ENCODE peak calls at places on chromosomes 12 and 14, in nine cellular contexts. I is body of pancreas, L is lower leg skin, J is K562, W is right lobe of liver, F is tibial nerve, P is gastrocnemius medialis, U is ovary, Z is upper lobe of left lung. H is an unnamed sample.

GRCh38 chr12:49231881-49232650 is 32.8 kb upstream of the TUBA1C start:
- DNase-seq in I (no peak), L (no peak), J (no peak), W (no peak), F (no peak), P (no peak), U (no peak), Z (no peak), H (no peak)

GRCh38 chr14:99040711-99041110 is 231.3 kb downstream of the BCL11B start:
- DNase-seq in I (no peak), L (peak), J (no peak), W (peak), F (no peak), P (no peak), U (no peak), Z (no peak), H (no peak)

GRCh38 chr12:608413-608812 is 54.8 kb downstream of the NINJ2 start:
- DNase-seq in I (no peak), L (no peak), J (no peak), W (peak), F (no peak), P (no peak), U (no peak), Z (no peak), H (no peak)

GRCh38 chr12:124520258-124520657 is 47.2 kb downstream of the NCOR2 start:
- DNase-seq in I (peak), L (no peak), J (no peak), W (peak), F (no peak), P (no peak), U (no peak), Z (peak), H (peak)

GRCh38 chr14:50999726-51000125 is 55.4 kb upstream of the PYGL start:
- DNase-seq in I (no peak), L (no peak), J (no peak), W (no peak), F (no peak), P (no peak), U (no peak), Z (no peak), H (no peak)

GRCh38 chr14:85528080-85528881 is 1.7 kb upstream of the FLRT2 start:
- DNase-seq in I (peak), L (no peak), J (no peak), W (no peak), F (no peak), P (peak), U (peak), Z (no peak), H (no peak)

GRCh38 chr14:28407931-28408330 is 358.7 kb upstream of the FOXG1 start:
- DNase-seq in I (no peak), L (no peak), J (no peak), W (no peak), F (no peak), P (no peak), U (no peak), Z (no peak), H (no peak)

GRCh38 chr12:75638792-75639191 is 127.4 kb upstream of the KRR1 start:
- DNase-seq in I (no peak), L (no peak), J (no peak), W (no peak), F (no peak), P (no peak), U (no peak), Z (no peak), H (no peak)

GRCh38 chr12:88391556-88391955 is 188.7 kb downstream of the KITLG start:
- DNase-seq in I (no peak), L (no peak), J (no peak), W (no peak), F (no peak), P (no peak), U (no peak), Z (no peak), H (no peak)

GRCh38 chr12:10943167-10943566 is 4.1 kb upstream of the TAS2R14 start:
- DNase-seq in I (no peak), L (no peak), J (no peak), W (no peak), F (no peak), P (no peak), U (no peak), Z (no peak), H (no peak)

GRCh38 chr14:93712838-93713724 is 75.2 kb downstream of the PRIMA1 start:
- DNase-seq in I (no peak), L (no peak), J (no peak), W (no peak), F (no peak), P (no peak), U (no peak), Z (no peak), H (no peak)

GRCh38 chr12:131511391-131511802 is 199.5 kb upstream of the SFSWAP start:
- DNase-seq in I (no peak), L (peak), J (no peak), W (no peak), F (no peak), P (no peak), U (no peak), Z (peak), H (peak)
- TF ChIP-seq POLR2A in I (no peak), L (no peak), J (no peak), W (no peak), F (no peak), P (no peak), U (no peak), Z (no peak), H (no peak)

DNA sequence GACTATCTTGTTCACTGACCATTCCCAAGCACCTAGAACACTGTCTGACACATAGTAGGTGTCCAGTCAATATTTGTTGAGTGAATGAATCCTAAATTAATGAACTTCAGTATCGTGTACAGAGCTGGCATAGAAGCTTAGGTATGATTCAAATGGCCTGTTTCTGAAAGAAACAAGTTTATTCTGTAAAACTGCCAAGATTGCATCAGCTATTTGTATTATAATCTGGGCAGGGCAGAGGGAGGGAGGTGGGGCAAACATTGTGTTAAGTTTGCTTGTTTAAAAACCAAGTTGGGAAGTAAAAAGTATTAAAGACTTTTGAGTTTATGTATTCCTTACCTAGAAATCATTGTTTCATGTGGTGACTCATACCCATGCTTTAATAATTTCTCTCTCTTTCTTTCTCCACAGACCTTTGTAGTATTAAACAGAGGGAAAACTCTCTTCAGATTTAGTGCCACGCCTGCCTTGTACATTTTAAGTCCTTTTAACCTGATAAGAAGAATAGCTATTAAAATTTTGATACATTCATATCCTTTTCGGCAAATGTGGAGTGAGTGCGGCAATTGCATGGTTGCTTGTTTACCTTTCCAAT is 92.8 kb downstream of the SCN8A start:
- DNase-seq in I (peak), L (no peak), J (no peak), W (peak), F (no peak), P (no peak), U (no peak), Z (no peak), H (peak)
- H3K4me3 ChIP-seq in I (no peak), L (no peak), J (no peak), W (no peak), F (no peak), P (no peak), U (no peak), Z (no peak), H (no peak)

GRCh38 chr14:49688701-49689030 is 652 bp upstream of the POLE2 start:
- DNase-seq in I (no peak), L (no peak), J (no peak), W (no peak), F (no peak), P (no peak), U (no peak), Z (no peak), H (no peak)

GRCh38 chr14:49692191-49692757 is 646 bp upstream of the KLHDC1 start:
- DNase-seq in I (no peak), L (no peak), J (no peak), W (no peak), F (no peak), P (no peak), U (no peak), Z (no peak), H (no peak)

GRCh38 chr14:49686425-49686824 is 1.6 kb downstream of the POLE2 start:
- DNase-seq in I (no peak), L (no peak), J (no peak), W (no peak), F (no peak), P (no peak), U (no peak), Z (no peak), H (no peak)

GRCh38 chr14:49691031-49691430 is 1.9 kb upstream of the KLHDC1 start:
- DNase-seq in I (no peak), L (no peak), J (peak), W (no peak), F (no peak), P (no peak), U (no peak), Z (no peak), H (no peak)

GRCh38 chr14:49687942-49688700 is at the start of gene POLE2:
- DNase-seq in I (peak), L (peak), J (peak), W (peak), F (peak), P (peak), U (peak), Z (peak), H (peak)
- TF ChIP-seq POLR2A in I (peak), L (no peak), J (peak), W (peak), F (no peak), P (no peak), U (no peak), Z (no peak), H (peak)

GRCh38 chr14:26794731-26795130 is 196.9 kb upstream of the NOVA1 start:
- DNase-seq in I (no peak), L (no peak), J (no peak), W (no peak), F (no peak), P (no peak), U (no peak), Z (no peak), H (no peak)
- H3K4me3 ChIP-seq in I (no peak), L (no peak), J (no peak), W (no peak), F (no peak), P (no peak), U (no peak), Z (no peak), H (no peak)

GRCh38 chr12:111406474-111407370 is 999 bp downstream of the SH2B3 start:
- DNase-seq in I (no peak), L (no peak), J (no peak), W (no peak), F (no peak), P (no peak), U (no peak), Z (peak), H (no peak)

GRCh38 chr12:111404362-111405148 is 1.2 kb upstream of the SH2B3 start:
- DNase-seq in I (peak), L (no peak), J (peak), W (no peak), F (no peak), P (no peak), U (no peak), Z (peak), H (no peak)

GRCh38 chr12:111407371-111408115 is 1.8 kb downstream of the SH2B3 start:
- DNase-seq in I (no peak), L (no peak), J (no peak), W (no peak), F (no peak), P (no peak), U (no peak), Z (no peak), H (no peak)

GRCh38 chr12:111405856-111406473 is at the start of gene SH2B3:
- DNase-seq in I (no peak), L (peak), J (peak), W (no peak), F (no peak), P (no peak), U (no peak), Z (no peak), H (no peak)

GRCh38 chr12:111405149-111405855 is 421 bp upstream of the SH2B3 start:
- DNase-seq in I (peak), L (peak), J (peak), W (peak), F (peak), P (peak), U (peak), Z (peak), H (peak)
- TF ChIP-seq POLR2A in I (peak), L (no peak), J (peak), W (peak), F (peak), P (no peak), U (peak), Z (no peak), H (peak)

DNA sequence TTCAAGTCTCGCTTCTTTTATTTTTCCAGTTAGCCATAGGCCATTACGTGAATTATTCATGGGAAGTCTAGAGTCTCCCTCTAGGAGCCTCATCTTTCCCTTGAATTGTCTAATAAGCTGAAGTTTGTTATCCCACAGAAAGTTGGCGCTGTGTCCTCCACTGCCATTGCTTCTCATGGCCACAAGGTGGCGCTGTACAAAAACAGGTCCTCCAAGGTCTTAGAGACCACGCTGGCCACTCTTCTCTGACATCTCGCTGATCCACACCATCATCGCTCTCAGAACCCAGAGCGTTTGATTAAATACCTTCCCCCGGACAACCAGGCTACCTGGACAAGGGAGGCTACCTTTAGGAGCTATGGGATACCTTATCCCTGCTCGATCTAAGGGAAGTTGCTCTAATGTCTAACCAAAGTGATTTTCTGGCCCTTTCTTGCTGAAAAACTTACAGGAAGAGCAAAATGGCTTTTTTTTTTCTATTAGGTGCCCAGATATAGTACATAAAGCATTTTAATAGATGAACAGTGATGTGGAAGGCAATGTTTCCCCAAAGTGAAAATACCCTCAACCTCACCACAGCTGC is 110.0 kb downstream of the CCDC60 start:
- DNase-seq in I (peak), L (no peak), J (peak), W (peak), F (no peak), P (peak), U (no peak), Z (peak), H (peak)
- H3K4me3 ChIP-seq in I (no peak), L (no peak), J (no peak), W (no peak), F (no peak), P (no peak), U (no peak), Z (no peak), H (no peak)

GRCh38 chr12:2795291-2796186 is 769 bp downstream of the FKBP4 start:
- DNase-seq in I (peak), L (peak), J (peak), W (peak), F (peak), P (peak), U (peak), Z (peak), H (peak)
- TF ChIP-seq POLR2A in I (peak), L (peak), J (no peak), W (peak), F (peak), P (peak), U (peak), Z (no peak), H (no peak)

GRCh38 chr12:6273931-6274687 is 36.4 kb upstream of the PLEKHG6 start:
- DNase-seq in I (no peak), L (no peak), J (no peak), W (no peak), F (no peak), P (no peak), U (no peak), Z (no peak), H (no peak)
- H3K4me3 ChIP-seq in I (no peak), L (no peak), J (no peak), W (no peak), F (no peak), P (no peak), U (no peak), Z (no peak), H (no peak)

GRCh38 chr12:6342140-6342889 is 439 bp upstream of the TNFRSF1A start:
- DNase-seq in I (no peak), L (no peak), J (no peak), W (no peak), F (no peak), P (no peak), U (no peak), Z (no peak), H (no peak)

GRCh38 chr12:6340745-6341438 is 984 bp downstream of the TNFRSF1A start:
- DNase-seq in I (no peak), L (no peak), J (no peak), W (peak), F (no peak), P (no peak), U (no peak), Z (no peak), H (no peak)

GRCh38 chr12:6338955-6339761 is 2.7 kb downstream of the TNFRSF1A start:
- DNase-seq in I (no peak), L (no peak), J (no peak), W (no peak), F (no peak), P (no peak), U (no peak), Z (no peak), H (no peak)

GRCh38 chr12:6343518-6343917 is 1.6 kb upstream of the TNFRSF1A start:
- DNase-seq in I (no peak), L (no peak), J (no peak), W (no peak), F (no peak), P (no peak), U (no peak), Z (no peak), H (no peak)

DNA sequence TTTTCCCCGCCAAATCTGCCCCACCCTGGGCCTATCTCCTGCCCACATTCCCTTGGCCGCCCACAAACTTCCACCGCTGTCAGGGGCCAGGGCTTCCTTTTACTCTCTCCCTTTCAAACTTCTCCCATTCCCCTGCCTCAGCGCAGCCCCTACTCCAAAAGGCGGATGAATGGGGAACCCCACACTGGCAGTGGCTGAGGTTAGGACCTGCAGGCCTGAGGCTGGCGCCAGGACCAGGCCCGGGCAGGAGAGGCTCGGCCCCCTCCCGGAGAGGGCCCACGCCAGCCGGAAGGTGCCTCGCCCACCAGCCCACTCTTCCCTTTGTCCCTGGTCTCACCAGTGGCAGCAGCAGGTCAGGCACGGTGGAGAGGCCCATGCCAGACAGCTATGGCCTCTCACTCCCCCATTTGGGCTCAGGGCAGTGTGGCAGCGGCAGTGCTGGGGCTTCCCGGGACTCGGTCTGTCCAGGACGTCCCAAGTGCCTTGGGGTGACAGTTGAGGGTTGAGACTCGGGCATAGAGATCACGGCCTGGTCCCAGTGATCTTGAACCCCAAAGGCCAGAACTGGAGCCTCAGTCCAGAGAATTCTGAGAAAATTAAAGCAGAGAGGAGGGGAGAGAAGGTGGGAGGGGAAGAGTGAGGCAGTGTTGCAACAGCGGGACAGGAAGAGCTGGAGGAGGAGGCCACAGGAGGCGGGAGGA is at the start of gene TNFRSF1A:
- DNase-seq in I (peak), L (peak), J (peak), W (peak), F (peak), P (peak), U (peak), Z (peak), H (peak)
- TF ChIP-seq POLR2A in I (peak), L (no peak), J (peak), W (peak), F (peak), P (peak), U (peak), Z (peak), H (peak)

H was measured in transverse colon.